ENCODE peak calls at places on chromosomes 13 and 19, in eight cellular contexts. One of them, this sample, is unnamed.

GRCh38 chr19:3736106-3736724 is 25.3 kb downstream of the APBA3 start:
- DNase-seq in tibial nerve: no peak
- DNase-seq in hepatocyte: no peak
- DNase-seq in AG10803: no peak
- DNase-seq in fibroblast of the aortic adventitia: no peak
- DNase-seq in Calu3: no peak
- DNase-seq in progenitor cell of endocrine pancreas: no peak
- DNase-seq in lung: no peak
- DNase-seq in this sample: no peak

GRCh38 chr19:16366433-16367268 is 42.0 kb downstream of the KLF2 start:
- DNase-seq in tibial nerve: no peak
- DNase-seq in hepatocyte: peak
- DNase-seq in AG10803: no peak
- DNase-seq in fibroblast of the aortic adventitia: no peak
- DNase-seq in Calu3: no peak
- DNase-seq in progenitor cell of endocrine pancreas: no peak
- DNase-seq in lung: no peak
- DNase-seq in this sample: no peak

GRCh38 chr13:74406439-74406838 is 272.2 kb upstream of the KLF12 start:
- DNase-seq in tibial nerve: no peak
- DNase-seq in hepatocyte: no peak
- DNase-seq in AG10803: peak
- DNase-seq in fibroblast of the aortic adventitia: no peak
- DNase-seq in Calu3: no peak
- DNase-seq in progenitor cell of endocrine pancreas: no peak
- DNase-seq in lung: no peak
- DNase-seq in this sample: no peak

GRCh38 chr13:19864018-19864338 is 529 bp upstream of the ZMYM5 start:
- DNase-seq in tibial nerve: peak
- DNase-seq in hepatocyte: peak
- DNase-seq in AG10803: peak
- DNase-seq in fibroblast of the aortic adventitia: peak
- DNase-seq in Calu3: peak
- DNase-seq in progenitor cell of endocrine pancreas: no peak
- DNase-seq in lung: peak
- DNase-seq in this sample: no peak

GRCh38 chr19:48117515-48118330 is 7.1 kb upstream of the PLA2G4C start:
- DNase-seq in tibial nerve: no peak
- DNase-seq in hepatocyte: no peak
- DNase-seq in AG10803: no peak
- DNase-seq in fibroblast of the aortic adventitia: no peak
- DNase-seq in Calu3: no peak
- DNase-seq in progenitor cell of endocrine pancreas: no peak
- DNase-seq in lung: no peak
- DNase-seq in this sample: no peak

GRCh38 chr13:100510208-100510997 is 78.2 kb downstream of the GGACT start:
- DNase-seq in tibial nerve: no peak
- DNase-seq in hepatocyte: no peak
- DNase-seq in AG10803: no peak
- DNase-seq in fibroblast of the aortic adventitia: no peak
- DNase-seq in Calu3: no peak
- DNase-seq in progenitor cell of endocrine pancreas: no peak
- DNase-seq in lung: no peak
- DNase-seq in this sample: no peak

GRCh38 chr19:4360641-4361151 is 17.3 kb downstream of the MPND start:
- DNase-seq in tibial nerve: no peak
- DNase-seq in hepatocyte: peak
- DNase-seq in AG10803: no peak
- DNase-seq in fibroblast of the aortic adventitia: no peak
- DNase-seq in Calu3: no peak
- DNase-seq in progenitor cell of endocrine pancreas: no peak
- DNase-seq in lung: no peak
- DNase-seq in this sample: no peak

GRCh38 chr19:32200312-32201038 is 144.9 kb upstream of the ZNF507 start:
- DNase-seq in tibial nerve: no peak
- DNase-seq in hepatocyte: no peak
- DNase-seq in AG10803: no peak
- DNase-seq in fibroblast of the aortic adventitia: no peak
- DNase-seq in Calu3: no peak
- DNase-seq in progenitor cell of endocrine pancreas: no peak
- DNase-seq in lung: peak
- DNase-seq in this sample: no peak

GRCh38 chr19:45213031-45213430 is 32.2 kb downstream of the EXOC3L2 start:
- DNase-seq in tibial nerve: no peak
- DNase-seq in hepatocyte: no peak
- DNase-seq in AG10803: no peak
- DNase-seq in fibroblast of the aortic adventitia: no peak
- DNase-seq in Calu3: no peak
- DNase-seq in progenitor cell of endocrine pancreas: no peak
- DNase-seq in lung: no peak
- DNase-seq in this sample: no peak

GRCh38 chr19:56671613-56671994 is at the start of gene ZNF835:
- DNase-seq in tibial nerve: peak
- DNase-seq in hepatocyte: no peak
- DNase-seq in AG10803: no peak
- DNase-seq in fibroblast of the aortic adventitia: no peak
- DNase-seq in Calu3: no peak
- DNase-seq in progenitor cell of endocrine pancreas: no peak
- DNase-seq in lung: peak
- DNase-seq in this sample: peak

GRCh38 chr19:11066326-11066725 is 22.9 kb upstream of the LDLR start:
- DNase-seq in tibial nerve: no peak
- DNase-seq in hepatocyte: no peak
- DNase-seq in AG10803: no peak
- DNase-seq in fibroblast of the aortic adventitia: no peak
- DNase-seq in Calu3: no peak
- DNase-seq in progenitor cell of endocrine pancreas: no peak
- DNase-seq in lung: no peak
- DNase-seq in this sample: no peak

GRCh38 chr19:12364391-12365093 is 941 bp downstream of the ZNF442 start:
- DNase-seq in tibial nerve: no peak
- DNase-seq in hepatocyte: peak
- DNase-seq in AG10803: peak
- DNase-seq in fibroblast of the aortic adventitia: peak
- DNase-seq in Calu3: peak
- DNase-seq in progenitor cell of endocrine pancreas: no peak
- DNase-seq in lung: peak
- DNase-seq in this sample: no peak

GRCh38 chr13:48222358-48223015 is 10.5 kb upstream of the ITM2B start:
- DNase-seq in tibial nerve: peak
- DNase-seq in hepatocyte: no peak
- DNase-seq in AG10803: peak
- DNase-seq in fibroblast of the aortic adventitia: peak
- DNase-seq in Calu3: no peak
- DNase-seq in progenitor cell of endocrine pancreas: no peak
- DNase-seq in lung: peak
- DNase-seq in this sample: no peak

GRCh38 chr19:36604656-36605100 is 435 bp upstream of the ZNF382 start:
- DNase-seq in tibial nerve: no peak
- DNase-seq in hepatocyte: peak
- DNase-seq in AG10803: peak
- DNase-seq in fibroblast of the aortic adventitia: peak
- DNase-seq in Calu3: peak
- DNase-seq in progenitor cell of endocrine pancreas: peak
- DNase-seq in lung: peak
- DNase-seq in this sample: peak

GRCh38 chr13:44393391-44393790 is 19.8 kb downstream of the SERP2 start:
- DNase-seq in tibial nerve: no peak
- DNase-seq in hepatocyte: no peak
- DNase-seq in AG10803: no peak
- DNase-seq in fibroblast of the aortic adventitia: no peak
- DNase-seq in Calu3: no peak
- DNase-seq in progenitor cell of endocrine pancreas: no peak
- DNase-seq in lung: no peak
- DNase-seq in this sample: no peak

GRCh38 chr19:13968383-13968935 is 16.1 kb downstream of the DCAF15 start:
- DNase-seq in tibial nerve: no peak
- DNase-seq in hepatocyte: no peak
- DNase-seq in AG10803: no peak
- DNase-seq in fibroblast of the aortic adventitia: no peak
- DNase-seq in Calu3: no peak
- DNase-seq in progenitor cell of endocrine pancreas: no peak
- DNase-seq in lung: no peak
- DNase-seq in this sample: no peak

GRCh38 chr13:97621631-97622030 is 187.7 kb downstream of the RAP2A start:
- DNase-seq in tibial nerve: no peak
- DNase-seq in hepatocyte: no peak
- DNase-seq in AG10803: no peak
- DNase-seq in fibroblast of the aortic adventitia: no peak
- DNase-seq in Calu3: no peak
- DNase-seq in progenitor cell of endocrine pancreas: no peak
- DNase-seq in lung: no peak
- DNase-seq in this sample: no peak

GRCh38 chr19:13417054-13417453 is 89.2 kb downstream of the CACNA1A start:
- DNase-seq in tibial nerve: no peak
- DNase-seq in hepatocyte: no peak
- DNase-seq in AG10803: no peak
- DNase-seq in fibroblast of the aortic adventitia: no peak
- DNase-seq in Calu3: no peak
- DNase-seq in progenitor cell of endocrine pancreas: no peak
- DNase-seq in lung: no peak
- DNase-seq in this sample: no peak

GRCh38 chr13:28553971-28554370 is 59.0 kb upstream of the FLT1 start:
- DNase-seq in tibial nerve: no peak
- DNase-seq in hepatocyte: no peak
- DNase-seq in AG10803: no peak
- DNase-seq in fibroblast of the aortic adventitia: no peak
- DNase-seq in Calu3: no peak
- DNase-seq in progenitor cell of endocrine pancreas: no peak
- DNase-seq in lung: no peak
- DNase-seq in this sample: no peak

GRCh38 chr19:49335071-49335783 is at the start of gene CD37:
- DNase-seq in tibial nerve: no peak
- DNase-seq in hepatocyte: no peak
- DNase-seq in AG10803: no peak
- DNase-seq in fibroblast of the aortic adventitia: no peak
- DNase-seq in Calu3: no peak
- DNase-seq in progenitor cell of endocrine pancreas: no peak
- DNase-seq in lung: no peak
- DNase-seq in this sample: no peak

GRCh38 chr19:5955638-5955935 is 22.4 kb downstream of the RANBP3 start:
- DNase-seq in tibial nerve: no peak
- DNase-seq in hepatocyte: no peak
- DNase-seq in AG10803: peak
- DNase-seq in fibroblast of the aortic adventitia: peak
- DNase-seq in Calu3: no peak
- DNase-seq in progenitor cell of endocrine pancreas: no peak
- DNase-seq in lung: no peak
- DNase-seq in this sample: no peak

GRCh38 chr13:21413013-21413412 is 46.1 kb downstream of the ZDHHC20 start:
- DNase-seq in tibial nerve: no peak
- DNase-seq in hepatocyte: no peak
- DNase-seq in AG10803: no peak
- DNase-seq in fibroblast of the aortic adventitia: no peak
- DNase-seq in Calu3: no peak
- DNase-seq in progenitor cell of endocrine pancreas: no peak
- DNase-seq in lung: no peak
- DNase-seq in this sample: no peak

GRCh38 chr19:44640518-44640917 is 3.2 kb upstream of the PVR start:
- DNase-seq in tibial nerve: no peak
- DNase-seq in hepatocyte: no peak
- DNase-seq in AG10803: peak
- DNase-seq in fibroblast of the aortic adventitia: peak
- DNase-seq in Calu3: no peak
- DNase-seq in progenitor cell of endocrine pancreas: no peak
- DNase-seq in lung: no peak
- DNase-seq in this sample: no peak

GRCh38 chr19:50669319-50670101 is 20.3 kb downstream of the C19orf81 start:
- DNase-seq in tibial nerve: no peak
- DNase-seq in hepatocyte: peak
- DNase-seq in AG10803: peak
- DNase-seq in fibroblast of the aortic adventitia: peak
- DNase-seq in Calu3: peak
- DNase-seq in progenitor cell of endocrine pancreas: no peak
- DNase-seq in lung: no peak
- DNase-seq in this sample: peak
- TF ChIP-seq CTCF in tibial nerve: peak
- TF ChIP-seq CTCF in hepatocyte: peak
- TF ChIP-seq CTCF in AG10803: peak
- TF ChIP-seq CTCF in fibroblast of the aortic adventitia: peak
- TF ChIP-seq CTCF in Calu3: peak
- TF ChIP-seq CTCF in progenitor cell of endocrine pancreas: peak
- TF ChIP-seq CTCF in lung: no peak
- TF ChIP-seq CTCF in this sample: peak

GRCh38 chr13:52738719-52739467 is 727 bp downstream of the CNMD start:
- DNase-seq in tibial nerve: no peak
- DNase-seq in hepatocyte: peak
- DNase-seq in AG10803: no peak
- DNase-seq in fibroblast of the aortic adventitia: no peak
- DNase-seq in Calu3: no peak
- DNase-seq in progenitor cell of endocrine pancreas: peak
- DNase-seq in lung: no peak
- DNase-seq in this sample: peak
- TF ChIP-seq CTCF in tibial nerve: no peak
- TF ChIP-seq CTCF in hepatocyte: peak
- TF ChIP-seq CTCF in AG10803: peak
- TF ChIP-seq CTCF in fibroblast of the aortic adventitia: no peak
- TF ChIP-seq CTCF in Calu3: no peak
- TF ChIP-seq CTCF in progenitor cell of endocrine pancreas: peak
- TF ChIP-seq CTCF in lung: no peak
- TF ChIP-seq CTCF in this sample: no peak

DNA sequence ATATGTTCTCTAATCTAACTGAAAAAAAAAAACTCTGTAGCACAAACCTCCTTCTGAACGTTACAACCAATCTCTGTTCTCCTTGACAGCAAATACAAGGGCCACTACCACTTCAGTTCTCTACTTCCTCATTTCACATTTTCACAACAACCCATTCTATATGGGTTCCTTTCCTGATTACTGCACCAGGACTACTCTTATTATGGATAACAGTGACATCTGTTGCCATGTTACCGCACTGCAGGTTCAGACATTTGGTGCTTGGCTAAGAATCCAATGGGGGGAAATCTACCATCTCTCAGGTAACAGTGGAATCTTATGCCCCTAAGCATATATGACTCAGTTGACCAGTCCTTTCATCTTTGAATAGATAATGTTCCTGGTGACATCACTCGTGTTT is 11.6 kb upstream of the FPR3 start:
- DNase-seq in tibial nerve: no peak
- DNase-seq in hepatocyte: no peak
- DNase-seq in AG10803: peak
- DNase-seq in fibroblast of the aortic adventitia: peak
- DNase-seq in Calu3: peak
- DNase-seq in progenitor cell of endocrine pancreas: no peak
- DNase-seq in lung: no peak
- DNase-seq in this sample: no peak
- TF ChIP-seq CTCF in tibial nerve: no peak
- TF ChIP-seq CTCF in hepatocyte: peak
- TF ChIP-seq CTCF in AG10803: peak
- TF ChIP-seq CTCF in fibroblast of the aortic adventitia: peak
- TF ChIP-seq CTCF in Calu3: no peak
- TF ChIP-seq CTCF in progenitor cell of endocrine pancreas: peak
- TF ChIP-seq CTCF in lung: no peak
- TF ChIP-seq CTCF in this sample: peak

DNA sequence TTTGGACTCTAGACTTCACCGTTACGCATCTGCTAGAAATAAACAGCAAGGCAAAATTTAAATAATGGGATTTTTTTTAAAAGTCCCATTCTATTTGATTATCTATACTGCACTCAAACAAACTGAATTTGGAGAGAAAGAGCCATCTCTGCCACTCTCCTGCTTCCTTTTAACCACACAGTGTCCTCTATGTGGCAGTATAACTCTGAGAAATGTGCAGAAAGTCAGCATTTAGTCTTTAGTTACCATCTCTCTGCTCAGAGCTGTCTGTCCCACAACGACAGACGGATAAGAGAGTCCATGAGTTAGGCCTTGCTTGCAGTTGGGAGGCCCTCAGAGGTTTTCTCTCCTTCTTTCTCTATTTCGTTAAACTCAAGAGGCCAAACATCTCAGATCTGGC is 21.2 kb downstream of the CCNA1 start:
- DNase-seq in tibial nerve: no peak
- DNase-seq in hepatocyte: peak
- DNase-seq in AG10803: peak
- DNase-seq in fibroblast of the aortic adventitia: peak
- DNase-seq in Calu3: no peak
- DNase-seq in progenitor cell of endocrine pancreas: no peak
- DNase-seq in lung: no peak
- DNase-seq in this sample: no peak
- TF ChIP-seq CTCF in tibial nerve: no peak
- TF ChIP-seq CTCF in hepatocyte: peak
- TF ChIP-seq CTCF in AG10803: peak
- TF ChIP-seq CTCF in fibroblast of the aortic adventitia: peak
- TF ChIP-seq CTCF in Calu3: no peak
- TF ChIP-seq CTCF in progenitor cell of endocrine pancreas: peak
- TF ChIP-seq CTCF in lung: no peak
- TF ChIP-seq CTCF in this sample: peak